ENCODE peak calls at places on chromosomes 3 and 15, in seven cellular contexts. W is activated B cell treated with CpG ODN at 0.5 μM for 24 hours, S is AG09309, A is GM13976, Z is HFFc6, U is AG10803, B is psoas muscle. Q is an unnamed sample.

GRCh38 chr3:135514064-135514455 is 451.5 kb upstream of the PPP2R3A start:
- DNase-seq in W (no peak), S (no peak), A (no peak), Z (peak), U (no peak), B (no peak), Q (no peak)

GRCh38 chr3:48157950-48158376 is 30.3 kb downstream of the CDC25A start:
- DNase-seq in W (peak), S (peak), A (no peak), Z (peak), U (peak), B (peak), Q (peak)

GRCh38 chr3:105362021-105362665 is 4.6 kb upstream of the ALCAM start:
- DNase-seq in W (no peak), S (no peak), A (no peak), Z (peak), U (peak), B (no peak), Q (no peak)

GRCh38 chr15:91992940-91993339 is 139.4 kb downstream of the SLCO3A1 start:
- DNase-seq in W (no peak), S (no peak), A (no peak), Z (no peak), U (no peak), B (no peak), Q (no peak)

GRCh38 chr15:100788731-100789105 is 90.9 kb upstream of the ALDH1A3 start:
- DNase-seq in W (no peak), S (no peak), A (peak), Z (no peak), U (no peak), B (no peak), Q (no peak)

GRCh38 chr3:98780343-98780742 is 17.2 kb downstream of the ST3GAL6 start:
- DNase-seq in W (no peak), S (no peak), A (no peak), Z (no peak), U (peak), B (no peak), Q (no peak)

GRCh38 chr3:10365316-10365715 is 44.4 kb upstream of the SEC13 start:
- DNase-seq in W (no peak), S (no peak), A (no peak), Z (no peak), U (no peak), B (no peak), Q (no peak)

GRCh38 chr15:27500206-27500605 is 529.2 kb downstream of the GABRG3 start:
- DNase-seq in W (no peak), S (no peak), A (no peak), Z (no peak), U (no peak), B (no peak), Q (no peak)

GRCh38 chr3:153783106-153783505 is 338.1 kb upstream of the ARHGEF26 start:
- DNase-seq in W (no peak), S (no peak), A (no peak), Z (no peak), U (no peak), B (no peak), Q (no peak)

GRCh38 chr3:172673210-172673679 is 37.6 kb downstream of the NCEH1 start:
- DNase-seq in W (no peak), S (peak), A (peak), Z (peak), U (peak), B (peak), Q (no peak)

GRCh38 chr3:127970966-127971592 is 56.0 kb downstream of the KBTBD12 start:
- DNase-seq in W (no peak), S (no peak), A (peak), Z (peak), U (peak), B (no peak), Q (no peak)

GRCh38 chr3:179321585-179322322 is 1.1 kb upstream of the ZNF639 start:
- DNase-seq in W (no peak), S (no peak), A (peak), Z (peak), U (peak), B (no peak), Q (no peak)
- TF ChIP-seq CTCF in W (no peak), S (peak), A (no peak), Z (peak), U (peak), B (peak), Q (no peak)

DNA sequence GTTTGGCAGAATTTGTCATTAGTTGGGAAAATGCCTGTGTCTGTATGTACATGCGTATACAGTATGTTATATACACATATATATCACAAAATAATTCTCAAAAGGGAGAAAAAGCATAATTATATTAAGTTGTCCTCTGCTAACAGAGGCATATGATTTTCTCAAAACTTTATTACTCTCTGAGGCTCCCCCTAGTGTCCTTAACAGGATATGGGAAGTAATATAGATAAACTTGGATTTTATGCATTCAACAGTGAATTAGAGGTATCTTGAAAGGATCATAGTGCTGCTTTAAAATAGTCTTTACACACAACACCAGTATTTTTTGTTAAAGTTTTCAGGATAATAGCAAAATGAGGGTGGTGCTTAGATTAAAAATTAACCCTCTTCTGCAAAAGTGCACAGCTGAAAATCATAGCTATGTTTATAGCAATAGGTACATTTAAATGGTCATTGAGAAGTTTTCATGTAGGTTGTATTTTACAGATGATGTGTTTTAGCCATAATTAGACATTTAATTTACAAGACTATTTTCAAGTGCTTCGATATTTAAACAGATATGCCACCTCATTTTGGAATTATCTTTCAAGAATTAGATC is 454.0 kb upstream of the ROBO2 start:
- DNase-seq in W (no peak), S (no peak), A (peak), Z (no peak), U (peak), B (no peak), Q (no peak)
- TF ChIP-seq CTCF in W (no peak), S (peak), A (peak), Z (peak), U (peak), B (peak), Q (peak)

DNA sequence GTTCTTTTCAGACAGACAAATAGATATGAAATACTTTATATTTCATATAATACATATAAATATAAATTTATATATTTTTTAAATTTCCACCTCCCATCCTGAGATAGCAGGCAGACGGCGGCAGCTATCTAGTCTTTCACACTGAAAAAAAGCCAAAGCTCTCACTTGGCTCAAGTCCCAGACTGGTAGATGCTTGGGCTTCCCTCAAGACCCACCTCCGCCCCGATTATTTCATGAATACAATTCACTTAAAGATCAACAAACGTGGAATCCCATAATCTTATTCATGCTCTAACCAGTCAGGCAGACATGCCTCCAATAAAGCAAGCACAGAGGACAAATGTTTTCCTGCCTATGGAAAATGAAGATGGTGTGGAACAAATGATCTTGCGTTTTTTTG is 275.9 kb upstream of the NR2F2 start:
- DNase-seq in W (no peak), S (no peak), A (no peak), Z (no peak), U (no peak), B (no peak), Q (no peak)
- TF ChIP-seq CTCF in W (no peak), S (no peak), A (no peak), Z (no peak), U (no peak), B (no peak), Q (no peak)

GRCh38 chr3:62057339-62058047 is 315.9 kb downstream of the FEZF2 start:
- DNase-seq in W (no peak), S (no peak), A (no peak), Z (no peak), U (no peak), B (no peak), Q (no peak)
- TF ChIP-seq CTCF in W (no peak), S (no peak), A (no peak), Z (no peak), U (no peak), B (no peak), Q (no peak)

GRCh38 chr3:5800965-5801364 is 613.5 kb downstream of the EDEM1 start:
- DNase-seq in W (no peak), S (no peak), A (no peak), Z (no peak), U (no peak), B (no peak), Q (no peak)

GRCh38 chr3:5811051-5811450 is 623.5 kb downstream of the EDEM1 start:
- DNase-seq in W (no peak), S (no peak), A (no peak), Z (no peak), U (no peak), B (no peak), Q (no peak)

GRCh38 chr3:5809811-5810210 is 622.3 kb downstream of the EDEM1 start:
- DNase-seq in W (no peak), S (no peak), A (no peak), Z (no peak), U (no peak), B (no peak), Q (no peak)

DNA sequence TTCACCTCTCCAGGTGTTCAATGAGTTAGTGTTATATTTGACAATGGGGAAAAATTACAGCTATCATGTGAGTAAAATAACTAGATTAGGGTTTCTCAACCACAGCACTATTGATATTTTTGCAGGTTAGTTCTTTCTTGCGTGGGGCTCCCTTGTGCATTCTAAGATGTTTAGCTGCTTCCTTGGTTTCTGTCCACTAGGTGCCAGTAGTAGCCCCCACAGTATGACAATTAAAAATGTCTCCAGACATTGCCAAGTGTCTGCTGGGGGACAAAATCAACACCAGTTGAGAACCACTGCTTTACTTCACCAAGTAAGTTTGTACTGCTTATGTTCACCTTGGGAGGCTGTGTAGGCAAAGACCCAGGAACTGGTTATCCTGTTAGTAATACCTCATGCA is 618.7 kb downstream of the EDEM1 start:
- DNase-seq in W (no peak), S (no peak), A (no peak), Z (no peak), U (no peak), B (no peak), Q (no peak)
- TF ChIP-seq CTCF in W (no peak), S (no peak), A (no peak), Z (no peak), U (no peak), B (no peak), Q (no peak)

GRCh38 chr3:49161808-49162530 is 4.2 kb downstream of the CCDC71 start:
- DNase-seq in W (no peak), S (no peak), A (no peak), Z (no peak), U (no peak), B (no peak), Q (no peak)

GRCh38 chr3:49157289-49157688 is 8.8 kb downstream of the CCDC71 start:
- DNase-seq in W (no peak), S (no peak), A (no peak), Z (no peak), U (no peak), B (no peak), Q (no peak)

GRCh38 chr3:49161197-49161596 is 4.9 kb downstream of the CCDC71 start:
- DNase-seq in W (no peak), S (no peak), A (no peak), Z (no peak), U (no peak), B (no peak), Q (no peak)

GRCh38 chr3:49158792-49159191 is 7.3 kb downstream of the CCDC71 start:
- DNase-seq in W (no peak), S (no peak), A (no peak), Z (no peak), U (no peak), B (no peak), Q (no peak)

GRCh38 chr3:49158108-49158709 is 7.9 kb downstream of the CCDC71 start:
- DNase-seq in W (peak), S (no peak), A (no peak), Z (no peak), U (no peak), B (peak), Q (no peak)
- TF ChIP-seq CTCF in W (no peak), S (peak), A (peak), Z (peak), U (peak), B (no peak), Q (no peak)

GRCh38 chr15:40053234-40054055 is 14.5 kb upstream of the SRP14 start:
- DNase-seq in W (no peak), S (no peak), A (no peak), Z (no peak), U (no peak), B (no peak), Q (no peak)
- TF ChIP-seq CTCF in W (no peak), S (no peak), A (peak), Z (peak), U (no peak), B (no peak), Q (no peak)

GRCh38 chr15:71386005-71386404 is 270.7 kb downstream of the THSD4 start:
- DNase-seq in W (no peak), S (no peak), A (no peak), Z (no peak), U (no peak), B (no peak), Q (no peak)

GRCh38 chr15:71387825-71388224 is 272.6 kb downstream of the THSD4 start:
- DNase-seq in W (no peak), S (no peak), A (no peak), Z (no peak), U (no peak), B (no peak), Q (no peak)

GRCh38 chr15:71385469-71385868 is 270.2 kb downstream of the THSD4 start:
- DNase-seq in W (no peak), S (no peak), A (no peak), Z (no peak), U (no peak), B (no peak), Q (no peak)

GRCh38 chr15:71385026-71385425 is 269.8 kb downstream of the THSD4 start:
- DNase-seq in W (no peak), S (no peak), A (no peak), Z (no peak), U (no peak), B (no peak), Q (no peak)

DNA sequence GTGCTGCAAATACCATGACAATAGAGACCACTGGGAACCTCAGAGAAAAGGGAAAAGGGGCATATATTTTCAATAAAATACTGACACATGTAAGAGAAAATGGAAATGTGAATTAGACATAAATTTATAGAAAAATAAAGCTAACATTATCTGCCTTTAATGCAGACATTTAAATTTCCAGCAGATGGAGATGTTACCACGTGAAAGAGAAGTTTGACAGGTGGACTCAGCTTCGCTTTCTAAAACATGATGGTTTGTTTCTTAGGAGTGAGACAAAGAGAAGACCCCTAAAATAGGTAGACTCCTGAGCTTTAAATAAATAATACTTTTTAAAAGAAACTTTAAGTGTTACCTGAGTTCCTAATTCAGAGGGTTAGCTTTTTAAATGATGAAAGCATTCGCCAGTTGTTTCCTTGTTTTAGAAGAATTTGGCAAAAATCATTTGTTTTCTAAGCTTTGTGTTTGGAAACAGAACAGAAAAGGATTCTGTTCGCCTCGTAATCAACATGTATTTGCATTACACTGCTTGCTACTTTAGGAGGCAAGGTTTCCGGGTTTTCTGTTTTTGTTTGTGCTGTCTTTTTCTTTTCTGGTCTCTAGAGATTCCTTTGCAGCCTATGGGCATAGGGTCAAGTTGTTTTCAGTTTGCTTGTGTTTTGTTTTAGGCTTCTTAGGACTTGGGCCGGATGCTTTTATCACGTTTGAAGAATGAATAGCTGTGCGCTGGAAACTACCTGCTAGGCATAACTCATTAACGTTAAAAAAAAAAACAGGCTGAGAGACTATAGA is 271.4 kb downstream of the THSD4 start:
- DNase-seq in W (no peak), S (no peak), A (no peak), Z (no peak), U (no peak), B (no peak), Q (no peak)
- TF ChIP-seq CTCF in W (no peak), S (peak), A (no peak), Z (peak), U (peak), B (peak), Q (peak)